ENCODE peak calls at places on chromosomes 4 and X, in seven cellular contexts. J, Q, W, K, H, Y and V are unnamed samples.

GRCh38 chr4:76523593-76523992 is 88.6 kb downstream of the SHROOM3 start:
- DNase-seq in J (no peak), H (no peak), Q (no peak), K (no peak), Y (no peak), W (no peak), V (no peak)

GRCh38 chr4:113811329-113811728 is 49.8 kb upstream of the CAMK2D start:
- DNase-seq in Q (no peak), J (no peak), Y (no peak), W (no peak), H (no peak), K (no peak), V (no peak)

GRCh38 chrX:43703211-43703791 is 47.2 kb downstream of the MAOA start:
- DNase-seq in J (no peak), Q (no peak), Y (no peak), K (no peak), H (no peak), W (no peak), V (no peak)

GRCh38 chr4:176443117-176443516 is 123.4 kb downstream of the SPCS3 start:
- DNase-seq in K (no peak), Q (no peak), J (no peak), H (no peak), Y (no peak), W (no peak), V (no peak)

GRCh38 chr4:32826169-32826568 is 2106.0 kb downstream of the PCDH7 start:
- DNase-seq in H (no peak), Y (no peak), K (no peak), W (no peak), J (no peak), Q (no peak), V (no peak)

GRCh38 chr4:70705856-70706461 is 15.8 kb upstream of the RUFY3 start:
- DNase-seq in W (no peak), J (no peak), Y (no peak), Q (no peak), K (no peak), H (no peak), V (no peak)

GRCh38 chrX:88613338-88613737 is 133.7 kb upstream of the CPXCR1 start:
- DNase-seq in Q (no peak), K (no peak), Y (no peak), W (peak), H (no peak), J (no peak), V (no peak)

GRCh38 chr4:159764343-159764952 is 661.6 kb downstream of the RAPGEF2 start:
- DNase-seq in J (peak), Y (no peak), Q (no peak), W (peak), K (no peak), H (peak), V (peak)

GRCh38 chrX:71930298-71930697 is 19.7 kb downstream of the NHSL2 start:
- DNase-seq in Y (no peak), K (no peak), W (no peak), J (no peak), Q (no peak), H (no peak), V (no peak)

GRCh38 chr4:42296196-42296595 is 101.1 kb upstream of the SHISA3 start:
- DNase-seq in Q (no peak), W (no peak), Y (no peak), K (no peak), J (no peak), H (no peak), V (no peak)
- TF ChIP-seq CTCF in Q (no peak), W (peak), Y (no peak), K (no peak), J (no peak), H (no peak), V (no peak)

DNA sequence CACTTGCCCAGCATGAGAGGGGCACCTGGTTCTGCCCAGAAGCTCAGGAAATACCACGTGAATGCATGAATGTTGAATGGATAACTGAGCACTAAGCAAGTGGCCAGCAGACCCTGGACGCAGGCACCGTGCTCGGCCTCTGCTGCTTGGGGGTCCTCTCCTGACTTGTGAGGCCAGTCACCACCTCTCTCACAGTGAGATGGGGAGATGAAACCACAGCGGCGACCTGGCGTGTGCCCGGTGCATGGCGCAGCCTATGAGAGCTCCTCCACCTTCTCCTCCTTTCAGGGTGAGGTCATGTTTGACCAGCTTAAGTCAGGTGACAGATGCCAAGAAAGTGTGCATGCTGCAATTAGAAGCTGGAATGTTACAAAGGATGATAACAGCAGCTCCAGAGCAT is 75.5 kb downstream of the HMX1 start:
- DNase-seq in Y (no peak), J (no peak), Q (no peak), W (no peak), H (no peak), K (no peak), V (no peak)
- H3K27ac ChIP-seq in Y (no peak), J (no peak), Q (no peak), W (no peak), H (no peak), K (no peak), V (no peak)

GRCh38 chrX:104641176-104641575 is 75.2 kb downstream of the IL1RAPL2 start:
- DNase-seq in Y (no peak), W (no peak), J (no peak), K (no peak), H (no peak), Q (no peak), V (no peak)
- TF ChIP-seq CTCF in Y (no peak), W (no peak), J (no peak), K (no peak), H (no peak), Q (no peak), V (peak)

DNA sequence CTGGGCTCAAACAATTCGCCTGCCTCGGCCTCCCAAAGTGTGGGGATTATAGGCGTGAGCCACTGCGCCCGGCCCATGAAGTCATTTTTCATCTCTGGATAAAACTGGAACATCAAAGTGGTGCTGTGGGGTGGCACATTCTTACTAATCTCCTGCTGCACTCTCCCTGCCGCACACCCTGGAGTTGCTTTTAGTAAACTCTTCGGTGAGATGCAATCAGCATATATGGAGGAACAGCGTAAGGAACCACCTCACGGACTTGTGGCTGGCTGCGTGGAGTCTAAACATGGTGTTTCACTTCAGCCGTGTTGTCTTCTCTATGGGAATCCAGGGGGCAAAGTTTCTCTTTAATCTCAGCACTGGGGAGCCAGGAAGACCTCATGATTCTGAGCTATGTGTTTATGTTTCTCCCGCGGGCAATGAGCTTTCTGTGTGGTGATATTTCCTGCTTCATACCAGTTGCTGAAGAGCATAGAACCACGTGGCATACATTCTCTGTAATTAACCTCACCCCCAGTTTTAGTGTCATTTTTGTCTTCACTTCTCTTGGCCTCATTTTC is 2.1 kb upstream of the RHOH start:
- DNase-seq in Q (no peak), H (no peak), J (no peak), K (no peak), Y (peak), W (no peak), V (no peak)
- H3K27ac ChIP-seq in Q (peak), H (no peak), J (no peak), K (no peak), Y (peak), W (no peak), V (no peak)

DNA sequence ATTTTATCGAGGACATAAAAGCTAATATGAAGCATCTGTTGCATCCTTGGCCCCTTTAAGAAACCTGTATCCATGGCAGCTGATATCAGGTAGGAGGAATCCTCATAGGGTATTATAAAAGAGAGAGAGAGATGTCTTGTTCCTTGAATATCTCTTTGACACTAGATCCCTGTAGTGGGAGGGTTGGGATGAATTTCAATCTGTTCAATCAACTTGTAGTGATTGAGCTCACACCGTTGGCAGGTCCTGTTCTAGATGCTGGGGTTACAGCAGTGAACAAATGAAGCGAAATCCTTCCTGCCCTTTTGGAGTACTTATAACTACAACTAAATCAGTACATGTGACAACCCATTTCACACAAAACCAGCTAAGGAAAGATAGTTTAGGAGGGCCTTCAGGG is 35.3 kb upstream of the GATB start:
- DNase-seq in Y (no peak), W (no peak), Q (no peak), K (no peak), H (no peak), J (no peak), V (no peak)
- TF ChIP-seq CTCF in Y (no peak), W (no peak), Q (no peak), K (no peak), H (no peak), J (no peak), V (no peak)

GRCh38 chr4:127783026-127783769 is 1.1 kb downstream of the HSPA4L start:
- DNase-seq in W (peak), Q (peak), H (peak), J (peak), K (peak), Y (no peak), V (peak)
- H3K27ac ChIP-seq in W (no peak), Q (peak), H (peak), J (peak), K (peak), Y (peak), V (peak)

GRCh38 chr4:111775908-111776307 is 369.3 kb upstream of the FAM241A start:
- DNase-seq in Y (no peak), J (no peak), K (no peak), W (no peak), H (no peak), Q (no peak), V (no peak)

GRCh38 chr4:111781611-111782010 is 363.6 kb upstream of the FAM241A start:
- DNase-seq in Q (no peak), H (no peak), J (no peak), K (no peak), W (no peak), Y (no peak), V (no peak)

GRCh38 chr4:111776546-111776945 is 368.7 kb upstream of the FAM241A start:
- DNase-seq in W (no peak), J (no peak), H (no peak), K (no peak), Q (no peak), Y (no peak), V (no peak)

GRCh38 chr4:111780965-111781364 is 364.3 kb upstream of the FAM241A start:
- DNase-seq in J (no peak), Q (no peak), W (no peak), K (no peak), H (no peak), Y (no peak), V (no peak)

GRCh38 chr4:111778543-111778942 is 366.7 kb upstream of the FAM241A start:
- DNase-seq in H (no peak), J (no peak), Y (no peak), K (no peak), W (peak), Q (no peak), V (peak)
- TF ChIP-seq CTCF in H (no peak), J (no peak), Y (no peak), K (no peak), W (no peak), Q (no peak), V (peak)

DNA sequence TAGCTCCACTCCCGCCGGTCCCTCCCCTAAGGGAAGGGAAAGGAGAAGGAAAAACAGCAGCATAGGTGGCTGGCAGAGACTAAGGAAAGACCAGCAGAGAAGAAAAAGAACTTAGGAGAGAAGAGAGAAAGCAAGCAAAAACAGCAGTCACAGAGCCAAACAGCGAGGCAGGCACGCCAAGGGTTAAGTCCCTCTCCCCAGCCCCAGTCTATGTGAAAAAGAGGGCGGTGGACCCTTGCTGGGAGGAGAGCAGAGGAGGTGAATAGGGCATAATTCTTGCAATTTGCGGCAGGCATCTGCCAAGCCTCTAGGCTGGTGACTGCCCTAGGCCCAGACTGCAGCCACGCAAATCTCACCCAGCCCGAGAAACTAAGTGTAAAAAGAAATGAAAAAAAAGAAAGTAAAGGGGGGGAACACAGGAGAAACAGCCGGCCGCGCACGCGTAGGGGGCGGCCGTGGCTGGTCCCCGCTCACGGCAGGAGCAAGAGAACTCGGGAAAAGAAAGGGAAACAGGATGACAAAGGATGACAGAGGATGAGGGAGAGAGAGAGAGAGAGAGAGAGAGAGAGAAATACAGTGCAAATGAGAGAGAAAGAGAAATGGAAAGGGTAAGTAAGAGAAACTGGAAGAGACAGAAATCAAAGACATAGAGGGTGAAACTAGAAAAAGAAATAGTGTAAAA is 48.6 kb downstream of the MAGEA9 start:
- DNase-seq in J (no peak), H (no peak), Y (no peak), Q (no peak), W (peak), K (no peak), V (no peak)
- H3K27ac ChIP-seq in J (no peak), H (no peak), Y (no peak), Q (no peak), W (peak), K (peak), V (no peak)

GRCh38 chr4:64330143-64330542 is 79.1 kb downstream of the TECRL start:
- DNase-seq in W (no peak), H (no peak), Y (no peak), K (no peak), J (no peak), Q (no peak), V (no peak)
- TF ChIP-seq CTCF in W (no peak), H (no peak), Y (no peak), K (no peak), J (no peak), Q (no peak), V (no peak)

GRCh38 chr4:99610605-99611172 is 36.1 kb downstream of the MTTP start:
- DNase-seq in H (no peak), W (no peak), J (no peak), K (peak), Y (no peak), Q (no peak), V (no peak)
- H3K27ac ChIP-seq in H (no peak), W (no peak), J (no peak), K (peak), Y (no peak), Q (no peak), V (no peak)